ENCODE peak calls at places on chromosomes 5 and 9, in nine cellular contexts. Y, M, J, R, W, G, P, H and Z are unnamed samples.

GRCh38 chr9:37034938-37035471 is 937 bp upstream of the PAX5 start:
- DNase-seq in Y (no peak), M (no peak), J (no peak), R (peak), W (no peak), G (no peak), P (no peak), H (no peak), Z (no peak)

GRCh38 chr5:52878671-52879070 is 91.0 kb downstream of the ITGA1 start:
- DNase-seq in Y (peak), M (no peak), J (no peak), R (no peak), W (no peak), G (no peak), P (no peak), H (no peak), Z (no peak)

GRCh38 chr5:33969572-33970452 is 14.7 kb downstream of the SLC45A2 start:
- DNase-seq in Y (peak), M (peak), J (no peak), R (peak), W (no peak), G (no peak), P (no peak), H (no peak), Z (peak)

GRCh38 chr5:132591140-132591539 is 34.4 kb downstream of the RAD50 start:
- DNase-seq in Y (no peak), M (no peak), J (no peak), R (peak), W (no peak), G (no peak), P (no peak), H (no peak), Z (no peak)

GRCh38 chr9:109035684-109036423 is 22.6 kb upstream of the CTNNAL1 start:
- DNase-seq in Y (peak), M (peak), J (no peak), R (no peak), W (no peak), G (peak), P (no peak), H (no peak), Z (no peak)

GRCh38 chr5:126513703-126514102 is 81.3 kb downstream of the ALDH7A1 start:
- DNase-seq in Y (no peak), M (no peak), J (no peak), R (no peak), W (no peak), G (no peak), P (no peak), H (no peak), Z (no peak)

GRCh38 chr9:91117474-91117891 is 244.2 kb downstream of the AUH start:
- DNase-seq in Y (no peak), M (no peak), J (no peak), R (no peak), W (no peak), G (no peak), P (peak), H (no peak), Z (no peak)

GRCh38 chr9:134294228-134295071 is 31.8 kb upstream of the RXRA start:
- DNase-seq in Y (no peak), M (no peak), J (no peak), R (peak), W (no peak), G (peak), P (no peak), H (peak), Z (no peak)

GRCh38 chr5:5156461-5157082 is 16.4 kb downstream of the ADAMTS16 start:
- DNase-seq in Y (no peak), M (no peak), J (no peak), R (no peak), W (no peak), G (no peak), P (no peak), H (no peak), Z (no peak)

GRCh38 chr5:122880749-122881148 is 35.3 kb downstream of the SNX24 start:
- DNase-seq in Y (no peak), M (no peak), J (no peak), R (peak), W (no peak), G (no peak), P (no peak), H (no peak), Z (no peak)

GRCh38 chr5:138985256-138985655 is 110.1 kb upstream of the LRRTM2 start:
- DNase-seq in Y (no peak), M (no peak), J (no peak), R (no peak), W (no peak), G (no peak), P (no peak), H (no peak), Z (no peak)

GRCh38 chr5:111116550-111116949 is 24.4 kb downstream of the WDR36 start:
- DNase-seq in Y (no peak), M (no peak), J (no peak), R (no peak), W (no peak), G (peak), P (no peak), H (no peak), Z (no peak)

GRCh38 chr5:109865636-109866035 is 175.9 kb downstream of the MAN2A1 start:
- DNase-seq in Y (peak), M (peak), J (no peak), R (no peak), W (no peak), G (no peak), P (no peak), H (no peak), Z (no peak)

GRCh38 chr5:143235423-143235822 is 168.1 kb downstream of the NR3C1 start:
- DNase-seq in Y (no peak), M (no peak), J (no peak), R (no peak), W (no peak), G (peak), P (no peak), H (no peak), Z (no peak)

GRCh38 chr9:112894031-112894430 is 3.4 kb upstream of the SLC46A2 start:
- DNase-seq in Y (no peak), M (no peak), J (no peak), R (no peak), W (no peak), G (no peak), P (no peak), H (no peak), Z (no peak)

GRCh38 chr5:157116483-157116954 is 7.7 kb upstream of the HAVCR2 start:
- DNase-seq in Y (no peak), M (no peak), J (no peak), R (no peak), W (no peak), G (no peak), P (no peak), H (no peak), Z (no peak)

GRCh38 chr5:140966293-140967225 is at the start of gene PCDHAC2:
- DNase-seq in Y (no peak), M (peak), J (peak), R (peak), W (no peak), G (no peak), P (peak), H (peak), Z (peak)

GRCh38 chr5:68838157-68838718 is 255.6 kb upstream of the SLC30A5 start:
- DNase-seq in Y (no peak), M (no peak), J (no peak), R (no peak), W (no peak), G (peak), P (no peak), H (no peak), Z (no peak)

GRCh38 chr9:122382901-122383850 is 12.4 kb downstream of the PTGS1 start:
- DNase-seq in Y (no peak), M (no peak), J (no peak), R (no peak), W (no peak), G (no peak), P (no peak), H (no peak), Z (no peak)

GRCh38 chr9:124511426-124511840 is 4.2 kb upstream of the NR5A1 start:
- DNase-seq in Y (no peak), M (no peak), J (no peak), R (peak), W (no peak), G (no peak), P (no peak), H (no peak), Z (no peak)
- TF ChIP-seq CTCF in Y (peak), M (no peak), J (no peak), R (no peak), W (no peak), G (no peak), P (no peak), H (no peak), Z (no peak)

DNA sequence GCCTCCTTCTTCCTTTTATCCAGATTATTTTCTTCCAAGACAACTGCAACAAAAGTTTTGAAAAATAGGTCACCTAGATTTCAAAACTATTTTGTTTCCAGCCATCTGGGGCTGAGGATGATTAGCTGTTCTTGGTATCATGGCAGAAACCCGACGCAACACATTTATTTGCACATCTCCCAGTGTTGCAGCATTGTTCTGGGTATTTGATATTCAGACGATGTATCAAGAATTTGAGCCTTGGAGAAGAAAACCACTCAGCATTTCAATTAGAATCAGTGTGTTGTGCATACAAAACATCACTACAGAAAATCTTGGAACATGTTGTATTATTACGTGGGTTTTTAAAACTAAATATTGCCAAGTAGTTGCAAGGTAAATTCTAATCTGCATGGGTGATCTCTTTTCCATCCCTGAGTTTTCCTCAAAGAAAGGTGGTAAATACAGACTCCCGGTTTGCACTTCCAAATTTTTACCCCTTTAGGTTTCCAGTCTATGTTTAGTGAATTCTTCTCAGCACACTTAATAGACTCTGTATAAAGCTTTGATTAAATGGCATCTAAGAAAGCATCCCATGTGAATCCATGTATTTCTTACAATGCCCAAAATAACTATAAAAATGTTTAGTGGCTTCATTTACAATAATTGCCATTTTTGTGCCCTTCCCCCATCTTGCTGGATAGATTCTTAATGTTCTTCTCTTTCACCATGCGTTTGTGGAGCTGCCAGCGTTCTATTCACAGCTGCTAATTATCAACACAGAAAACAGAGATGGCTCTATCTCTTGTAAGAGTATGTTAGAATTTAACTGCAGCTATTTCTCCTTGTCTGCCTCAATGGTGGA is 50.6 kb downstream of the JAKMIP2 start:
- DNase-seq in Y (no peak), M (no peak), J (no peak), R (no peak), W (no peak), G (no peak), P (no peak), H (no peak), Z (no peak)
- TF ChIP-seq CTCF in Y (no peak), M (no peak), J (no peak), R (no peak), W (no peak), G (no peak), P (no peak), H (no peak), Z (no peak)

GRCh38 chr5:83469075-83469474 is 2.5 kb upstream of the VCAN start:
- DNase-seq in Y (no peak), M (no peak), J (no peak), R (peak), W (no peak), G (no peak), P (no peak), H (no peak), Z (no peak)

GRCh38 chr5:83470920-83471404 is 582 bp upstream of the VCAN start:
- DNase-seq in Y (no peak), M (no peak), J (no peak), R (peak), W (no peak), G (no peak), P (no peak), H (no peak), Z (peak)

GRCh38 chr5:83464261-83464660 is 7.3 kb upstream of the VCAN start:
- DNase-seq in Y (no peak), M (no peak), J (no peak), R (no peak), W (no peak), G (no peak), P (no peak), H (no peak), Z (no peak)

GRCh38 chr5:83470516-83470915 is 1.0 kb upstream of the VCAN start:
- DNase-seq in Y (no peak), M (no peak), J (no peak), R (no peak), W (no peak), G (no peak), P (no peak), H (no peak), Z (no peak)

DNA sequence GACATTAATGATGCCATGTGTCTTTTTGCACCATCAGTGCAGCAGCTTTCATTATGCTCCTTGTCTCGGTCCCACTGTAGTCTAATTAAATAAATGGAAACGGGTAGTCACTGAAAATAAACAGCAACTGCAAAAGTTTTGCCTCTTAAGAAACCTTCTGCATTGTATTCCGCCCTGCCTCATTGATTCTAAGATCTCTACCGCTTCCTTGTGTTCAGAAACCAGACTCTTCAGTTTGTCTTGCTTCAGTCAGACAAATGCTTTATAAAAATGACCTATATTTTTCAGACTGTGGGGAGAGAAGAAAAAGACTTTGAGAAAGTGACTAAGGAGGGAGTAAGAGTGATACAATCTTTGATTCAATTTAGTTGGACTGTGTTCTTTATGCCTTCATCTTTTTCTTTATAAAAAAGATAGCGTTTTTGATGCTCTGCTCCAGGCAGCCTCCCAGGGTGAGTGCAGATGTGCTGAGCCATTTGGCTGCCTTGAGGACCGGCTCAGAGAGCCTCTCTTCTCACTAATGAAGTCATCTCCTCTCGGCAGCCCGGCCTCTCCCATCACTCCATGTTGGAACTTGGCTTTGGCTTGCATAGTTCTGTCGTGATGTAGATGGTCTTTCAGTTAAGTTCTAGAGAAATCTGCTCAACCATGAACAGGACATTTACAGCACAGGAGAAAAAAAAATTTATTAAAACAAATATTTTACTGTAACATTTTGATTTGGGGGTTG is 4.1 kb upstream of the VCAN start:
- DNase-seq in Y (no peak), M (no peak), J (no peak), R (no peak), W (no peak), G (peak), P (no peak), H (peak), Z (no peak)
- TF ChIP-seq CTCF in Y (no peak), M (no peak), J (no peak), R (peak), W (no peak), G (no peak), P (no peak), H (no peak), Z (no peak)

GRCh38 chr5:163531272-163531671 is 25.9 kb downstream of the MAT2B start:
- DNase-seq in Y (no peak), M (no peak), J (no peak), R (no peak), W (no peak), G (no peak), P (no peak), H (no peak), Z (no peak)

GRCh38 chr5:163535290-163535689 is 29.9 kb downstream of the MAT2B start:
- DNase-seq in Y (no peak), M (no peak), J (no peak), R (no peak), W (no peak), G (no peak), P (no peak), H (no peak), Z (no peak)

GRCh38 chr5:163532203-163532892 is 26.9 kb downstream of the MAT2B start:
- DNase-seq in Y (no peak), M (no peak), J (no peak), R (peak), W (no peak), G (no peak), P (no peak), H (no peak), Z (no peak)

GRCh38 chr5:163534476-163535172 is 29.2 kb downstream of the MAT2B start:
- DNase-seq in Y (no peak), M (no peak), J (no peak), R (no peak), W (no peak), G (no peak), P (no peak), H (no peak), Z (no peak)

GRCh38 chr5:163533229-163533628 is 27.8 kb downstream of the MAT2B start:
- DNase-seq in Y (no peak), M (no peak), J (no peak), R (peak), W (no peak), G (no peak), P (no peak), H (no peak), Z (no peak)
- TF ChIP-seq CTCF in Y (no peak), M (no peak), J (no peak), R (no peak), W (no peak), G (no peak), P (no peak), H (no peak), Z (no peak)

GRCh38 chr9:129382281-129383004 is 204.4 kb upstream of the IER5L start:
- DNase-seq in Y (no peak), M (no peak), J (no peak), R (peak), W (no peak), G (no peak), P (no peak), H (peak), Z (no peak)

GRCh38 chr9:129384138-129384886 is 206.3 kb upstream of the IER5L start:
- DNase-seq in Y (no peak), M (no peak), J (no peak), R (no peak), W (no peak), G (no peak), P (no peak), H (no peak), Z (no peak)

GRCh38 chr9:129384887-129385614 is 207.0 kb upstream of the IER5L start:
- DNase-seq in Y (no peak), M (no peak), J (no peak), R (no peak), W (no peak), G (no peak), P (no peak), H (no peak), Z (no peak)

GRCh38 chr9:129383005-129383414 is 204.9 kb upstream of the IER5L start:
- DNase-seq in Y (no peak), M (peak), J (peak), R (peak), W (no peak), G (no peak), P (peak), H (peak), Z (no peak)

DNA sequence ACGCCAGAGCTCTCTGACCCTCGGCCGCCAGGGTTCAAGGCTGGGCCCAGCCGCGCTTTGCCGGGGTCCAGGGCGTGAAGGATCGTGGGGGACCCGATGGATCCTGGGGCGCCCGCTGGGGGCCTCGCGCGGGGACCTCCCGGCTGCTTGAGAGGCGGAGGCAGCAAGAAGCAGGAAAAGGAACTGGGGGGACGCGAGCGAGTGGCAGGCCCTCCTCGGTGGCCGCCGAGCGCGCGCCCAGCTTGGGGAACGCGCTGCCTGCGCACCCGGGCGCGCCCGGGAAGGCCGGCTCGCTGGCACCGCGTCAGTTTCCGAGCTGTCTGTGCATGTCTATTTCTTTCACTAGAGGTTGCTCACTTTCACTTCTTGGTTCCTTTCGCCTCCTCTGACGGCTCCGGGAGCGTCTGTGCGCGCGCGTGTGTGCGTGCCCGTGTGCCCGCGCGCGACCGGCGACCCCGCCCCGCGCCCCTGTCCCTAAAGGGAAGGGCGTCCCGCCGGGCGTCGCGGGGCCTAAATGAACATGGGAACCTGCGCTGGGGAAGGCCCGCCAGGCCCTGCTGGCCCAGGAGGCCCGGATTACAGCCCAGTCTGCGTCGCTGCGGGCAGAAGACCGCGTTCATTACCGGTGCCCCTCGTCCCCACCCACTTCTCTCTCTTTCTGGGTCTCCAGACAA is 205.5 kb upstream of the IER5L start:
- DNase-seq in Y (peak), M (peak), J (no peak), R (no peak), W (no peak), G (peak), P (peak), H (peak), Z (no peak)
- TF ChIP-seq CTCF in Y (no peak), M (no peak), J (no peak), R (no peak), W (peak), G (no peak), P (peak), H (no peak), Z (no peak)

DNA sequence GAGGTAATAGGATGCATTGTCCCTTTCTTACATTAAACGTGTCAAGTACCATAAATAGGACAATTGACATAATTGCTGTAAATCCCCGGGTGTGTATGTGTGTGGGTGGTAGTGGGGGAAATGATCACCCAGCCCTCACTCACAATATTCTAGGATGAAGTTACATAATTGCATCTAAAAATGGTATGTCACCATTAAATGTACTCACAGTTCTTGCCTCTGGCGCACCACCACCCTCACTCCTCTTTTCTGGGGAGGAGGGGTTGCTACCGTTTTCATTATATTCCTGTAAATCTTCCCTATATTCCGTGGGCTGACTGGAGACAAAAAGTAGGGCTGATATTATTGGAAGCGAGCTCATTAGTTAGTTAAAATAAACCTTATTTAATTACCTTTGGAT is 563.8 kb downstream of the TLR4 start:
- DNase-seq in Y (no peak), M (no peak), J (no peak), R (no peak), W (no peak), G (no peak), P (no peak), H (no peak), Z (no peak)
- TF ChIP-seq CTCF in Y (no peak), M (no peak), J (no peak), R (no peak), W (no peak), G (no peak), P (no peak), H (no peak), Z (no peak)

DNA sequence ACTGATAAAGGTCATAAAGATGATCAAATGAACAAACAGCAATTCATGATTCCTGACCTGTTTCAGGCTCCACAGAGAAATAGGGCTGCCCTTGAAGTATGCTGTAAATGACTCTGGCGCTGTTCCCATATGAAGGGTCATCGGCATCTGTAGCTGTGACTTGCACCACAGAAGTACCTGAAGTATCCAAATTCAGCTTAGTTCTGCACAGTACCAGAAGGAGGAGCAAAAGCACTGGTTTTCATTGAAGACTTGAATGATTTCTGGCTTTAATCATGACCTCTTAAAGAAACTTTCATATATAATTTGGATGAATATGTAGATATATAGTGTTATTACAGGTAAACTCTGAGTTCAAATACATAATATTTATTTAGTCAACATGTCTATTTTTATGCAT is 109.1 kb downstream of the CDH10 start:
- DNase-seq in Y (no peak), M (no peak), J (no peak), R (no peak), W (no peak), G (no peak), P (no peak), H (no peak), Z (no peak)
- TF ChIP-seq CTCF in Y (no peak), M (no peak), J (no peak), R (no peak), W (no peak), G (no peak), P (no peak), H (no peak), Z (no peak)

GRCh38 chr5:72584466-72584865 is 77.3 kb upstream of the ZNF366 start:
- DNase-seq in Y (no peak), M (no peak), J (no peak), R (no peak), W (no peak), G (no peak), P (no peak), H (no peak), Z (no peak)
- TF ChIP-seq CTCF in Y (no peak), M (peak), J (no peak), R (no peak), W (no peak), G (no peak), P (no peak), H (no peak), Z (no peak)